ENCODE peak calls at places on chromosomes 6 and 20, in seven cellular contexts. One of them, this sample, is unnamed. For H3K4me1, the result is how much of the 10 kb centered on the place peaks cover.

GRCh38 chr6:18323935-18324707 is 59.8 kb upstream of the DEK start:
- DNase-seq in uterus: no peak
- DNase-seq in HCT116: peak
- DNase-seq in ovary: no peak
- DNase-seq in transverse colon: no peak
- DNase-seq in Peyer's patch: no peak
- DNase-seq in esophagus squamous epithelium: no peak
- DNase-seq in this sample: no peak

GRCh38 chr6:128712898-128713297 is 170.0 kb upstream of the LAMA2 start:
- DNase-seq in uterus: no peak
- DNase-seq in transverse colon: no peak
- DNase-seq in Peyer's patch: no peak
- DNase-seq in HCT116: no peak
- DNase-seq in esophagus squamous epithelium: no peak
- DNase-seq in ovary: no peak
- DNase-seq in this sample: no peak

GRCh38 chr6:100695445-100695844 is 185.7 kb downstream of the ASCC3 start:
- DNase-seq in esophagus squamous epithelium: no peak
- DNase-seq in HCT116: no peak
- DNase-seq in transverse colon: no peak
- DNase-seq in Peyer's patch: no peak
- DNase-seq in ovary: no peak
- DNase-seq in uterus: no peak
- DNase-seq in this sample: no peak

GRCh38 chr6:156899071-156899470 is 121.9 kb downstream of the ARID1B start:
- DNase-seq in transverse colon: no peak
- DNase-seq in Peyer's patch: no peak
- DNase-seq in ovary: no peak
- DNase-seq in HCT116: no peak
- DNase-seq in esophagus squamous epithelium: no peak
- DNase-seq in uterus: no peak
- DNase-seq in this sample: no peak

GRCh38 chr6:27414996-27415395 is 26.4 kb downstream of the ZNF391 start:
- DNase-seq in uterus: no peak
- DNase-seq in HCT116: no peak
- DNase-seq in transverse colon: no peak
- DNase-seq in esophagus squamous epithelium: no peak
- DNase-seq in Peyer's patch: no peak
- DNase-seq in ovary: no peak
- DNase-seq in this sample: no peak

GRCh38 chr20:33262658-33263065 is 20.4 kb upstream of the BPIFB1 start:
- DNase-seq in Peyer's patch: no peak
- DNase-seq in transverse colon: no peak
- DNase-seq in esophagus squamous epithelium: no peak
- DNase-seq in uterus: no peak
- DNase-seq in ovary: no peak
- DNase-seq in HCT116: peak
- DNase-seq in this sample: no peak

GRCh38 chr20:36919715-36920333 is 31.7 kb downstream of the SAMHD1 start:
- DNase-seq in esophagus squamous epithelium: no peak
- DNase-seq in HCT116: peak
- DNase-seq in Peyer's patch: peak
- DNase-seq in transverse colon: no peak
- DNase-seq in ovary: no peak
- DNase-seq in uterus: no peak
- DNase-seq in this sample: no peak

GRCh38 chr6:57190140-57190539 is 18.0 kb downstream of the BAG2 start:
- DNase-seq in esophagus squamous epithelium: no peak
- DNase-seq in Peyer's patch: no peak
- DNase-seq in uterus: no peak
- DNase-seq in transverse colon: no peak
- DNase-seq in HCT116: no peak
- DNase-seq in ovary: no peak
- DNase-seq in this sample: no peak

GRCh38 chr6:36759177-36759757 is 61.6 kb downstream of the RAB44 start:
- DNase-seq in esophagus squamous epithelium: no peak
- DNase-seq in HCT116: peak
- DNase-seq in transverse colon: peak
- DNase-seq in uterus: peak
- DNase-seq in Peyer's patch: peak
- DNase-seq in ovary: peak
- DNase-seq in this sample: peak

GRCh38 chr6:17226766-17227338 is 54.3 kb upstream of the RBM24 start:
- DNase-seq in esophagus squamous epithelium: no peak
- DNase-seq in transverse colon: no peak
- DNase-seq in uterus: no peak
- DNase-seq in ovary: no peak
- DNase-seq in Peyer's patch: no peak
- DNase-seq in HCT116: no peak
- DNase-seq in this sample: no peak

GRCh38 chr6:82687855-82688254 is 324.2 kb downstream of the TPBG start:
- DNase-seq in transverse colon: no peak
- DNase-seq in Peyer's patch: no peak
- DNase-seq in uterus: no peak
- DNase-seq in HCT116: no peak
- DNase-seq in esophagus squamous epithelium: no peak
- DNase-seq in ovary: no peak
- DNase-seq in this sample: no peak

GRCh38 chr6:166779381-166779780 is 152.3 kb upstream of the RPS6KA2 start:
- DNase-seq in esophagus squamous epithelium: no peak
- DNase-seq in uterus: no peak
- DNase-seq in HCT116: no peak
- DNase-seq in ovary: no peak
- DNase-seq in Peyer's patch: no peak
- DNase-seq in transverse colon: no peak
- DNase-seq in this sample: no peak

GRCh38 chr6:108799356-108799720 is 48.9 kb upstream of the ARMC2 start:
- DNase-seq in uterus: no peak
- DNase-seq in Peyer's patch: no peak
- DNase-seq in HCT116: no peak
- DNase-seq in esophagus squamous epithelium: no peak
- DNase-seq in transverse colon: no peak
- DNase-seq in ovary: no peak
- DNase-seq in this sample: no peak
- H3K4me1 ChIP-seq in uterus: under half
- H3K4me1 ChIP-seq in Peyer's patch: under half
- H3K4me1 ChIP-seq in HCT116: under half
- H3K4me1 ChIP-seq in esophagus squamous epithelium: under half
- H3K4me1 ChIP-seq in transverse colon: under half
- H3K4me1 ChIP-seq in ovary: under half
- H3K4me1 ChIP-seq in this sample: under half

GRCh38 chr6:137409378-137409777 is 84.8 kb downstream of the OLIG3 start:
- DNase-seq in transverse colon: no peak
- DNase-seq in esophagus squamous epithelium: no peak
- DNase-seq in HCT116: no peak
- DNase-seq in Peyer's patch: no peak
- DNase-seq in ovary: no peak
- DNase-seq in uterus: no peak
- DNase-seq in this sample: no peak
- TF ChIP-seq POLR2A in transverse colon: no peak
- TF ChIP-seq POLR2A in esophagus squamous epithelium: no peak
- TF ChIP-seq POLR2A in HCT116: no peak
- TF ChIP-seq POLR2A in Peyer's patch: no peak
- TF ChIP-seq POLR2A in ovary: no peak
- TF ChIP-seq POLR2A in uterus: no peak
- TF ChIP-seq POLR2A in this sample: no peak

DNA sequence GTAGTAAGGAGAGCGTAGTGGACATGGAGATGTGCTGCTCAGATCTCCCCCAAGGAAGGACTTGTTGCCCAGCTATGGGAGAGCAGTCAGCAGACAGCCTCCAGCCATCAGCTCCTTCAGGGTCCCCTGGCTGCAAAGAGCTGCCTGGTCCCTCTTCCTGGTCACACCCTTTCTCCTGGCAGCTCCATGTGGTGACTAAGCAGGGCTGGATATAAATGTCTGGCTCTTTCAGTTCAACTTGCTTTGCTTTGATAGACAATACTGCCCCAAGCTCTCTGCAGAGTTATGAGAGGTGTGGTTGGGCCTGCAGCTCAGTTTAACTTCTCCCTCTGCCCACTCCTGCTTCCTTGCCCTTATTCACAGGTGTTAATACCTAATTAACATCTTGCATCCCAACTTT is 64.1 kb upstream of the DDR1 start:
- DNase-seq in Peyer's patch: peak
- DNase-seq in transverse colon: peak
- DNase-seq in ovary: no peak
- DNase-seq in esophagus squamous epithelium: no peak
- DNase-seq in uterus: no peak
- DNase-seq in HCT116: peak
- DNase-seq in this sample: no peak
- H3K4me1 ChIP-seq in Peyer's patch: under half
- H3K4me1 ChIP-seq in transverse colon: under half
- H3K4me1 ChIP-seq in ovary: under half
- H3K4me1 ChIP-seq in esophagus squamous epithelium: under half
- H3K4me1 ChIP-seq in uterus: under half
- H3K4me1 ChIP-seq in HCT116: half or more
- H3K4me1 ChIP-seq in this sample: half or more

GRCh38 chr20:653110-653589 is at the start of gene SRXN1:
- DNase-seq in ovary: peak
- DNase-seq in esophagus squamous epithelium: peak
- DNase-seq in Peyer's patch: peak
- DNase-seq in transverse colon: peak
- DNase-seq in HCT116: peak
- DNase-seq in uterus: peak
- DNase-seq in this sample: peak
- TF ChIP-seq POLR2A in ovary: peak
- TF ChIP-seq POLR2A in esophagus squamous epithelium: peak
- TF ChIP-seq POLR2A in Peyer's patch: no peak
- TF ChIP-seq POLR2A in transverse colon: no peak
- TF ChIP-seq POLR2A in HCT116: peak
- TF ChIP-seq POLR2A in uterus: no peak
- TF ChIP-seq POLR2A in this sample: no peak

GRCh38 chr6:35586542-35586941 is 73.8 kb upstream of the TULP1 start:
- DNase-seq in esophagus squamous epithelium: no peak
- DNase-seq in Peyer's patch: no peak
- DNase-seq in transverse colon: no peak
- DNase-seq in HCT116: no peak
- DNase-seq in ovary: no peak
- DNase-seq in uterus: no peak
- DNase-seq in this sample: no peak

GRCh38 chr6:35587167-35587566 is 74.5 kb upstream of the TULP1 start:
- DNase-seq in ovary: no peak
- DNase-seq in uterus: no peak
- DNase-seq in transverse colon: no peak
- DNase-seq in esophagus squamous epithelium: no peak
- DNase-seq in Peyer's patch: no peak
- DNase-seq in HCT116: no peak
- DNase-seq in this sample: no peak

GRCh38 chr6:35590622-35591066 is 77.9 kb upstream of the TULP1 start:
- DNase-seq in ovary: peak
- DNase-seq in esophagus squamous epithelium: no peak
- DNase-seq in HCT116: no peak
- DNase-seq in uterus: peak
- DNase-seq in transverse colon: peak
- DNase-seq in Peyer's patch: peak
- DNase-seq in this sample: no peak

GRCh38 chr6:35589904-35590303 is 77.2 kb upstream of the TULP1 start:
- DNase-seq in transverse colon: no peak
- DNase-seq in esophagus squamous epithelium: no peak
- DNase-seq in uterus: no peak
- DNase-seq in ovary: no peak
- DNase-seq in Peyer's patch: no peak
- DNase-seq in HCT116: no peak
- DNase-seq in this sample: no peak

DNA sequence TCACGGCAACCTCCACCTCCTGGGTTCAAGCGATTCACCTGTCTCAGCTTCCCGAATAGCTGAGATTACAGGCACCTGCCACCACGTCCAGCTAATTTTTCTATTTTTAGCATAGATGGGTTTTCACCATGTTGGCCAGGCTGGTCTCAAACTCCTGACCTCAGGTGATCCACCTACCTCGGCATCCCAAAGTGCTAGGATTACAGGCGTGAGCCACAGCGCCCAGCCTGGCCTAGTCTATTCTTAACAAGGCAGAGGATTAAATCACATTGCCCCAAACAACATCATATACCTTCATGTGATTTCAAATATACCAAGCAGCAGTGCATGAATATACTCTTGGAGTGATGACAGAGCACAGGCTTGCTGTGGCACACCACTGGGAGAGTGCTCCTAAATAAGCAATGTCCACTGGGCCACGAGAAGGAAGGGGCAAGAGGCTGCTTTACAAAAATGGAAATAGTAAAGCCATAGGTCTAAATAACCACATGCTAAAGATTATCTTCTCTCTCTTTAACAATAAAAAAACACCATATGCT is 76.6 kb upstream of the TULP1 start:
- DNase-seq in Peyer's patch: no peak
- DNase-seq in transverse colon: no peak
- DNase-seq in ovary: no peak
- DNase-seq in esophagus squamous epithelium: no peak
- DNase-seq in uterus: no peak
- DNase-seq in HCT116: no peak
- DNase-seq in this sample: no peak
- H3K4me1 ChIP-seq in Peyer's patch: under half
- H3K4me1 ChIP-seq in transverse colon: under half
- H3K4me1 ChIP-seq in ovary: under half
- H3K4me1 ChIP-seq in esophagus squamous epithelium: under half
- H3K4me1 ChIP-seq in uterus: under half
- H3K4me1 ChIP-seq in HCT116: under half
- H3K4me1 ChIP-seq in this sample: half or more

This sample was measured in suprapubic skin.